ENCODE peak calls at places on chromosomes 7 and 10, in eight cellular contexts. U is heart right ventricle, S is A673, O is ascending aorta, J is adipocyte, R is body of pancreas, N is kidney, D is fibroblast of lung. C is an unnamed sample. For H3K36me3, the result is how much of the 10 kb centered on the place peaks cover.

GRCh38 chr10:52649471-52649870 is 123.1 kb downstream of the MBL2 start:
- DNase-seq in U (no peak), O (no peak), S (no peak), R (no peak), J (no peak), D (no peak), N (no peak), C (no peak)

GRCh38 chr10:46090258-46090812 is 44.3 kb upstream of the MSMB start:
- DNase-seq in S (no peak), O (no peak), D (no peak), N (no peak), J (no peak), U (no peak), R (no peak), C (no peak)

GRCh38 chr10:17001961-17002749 is 127.5 kb downstream of the CUBN start:
- DNase-seq in R (peak), O (no peak), D (peak), N (no peak), S (no peak), U (peak), J (peak), C (no peak)

GRCh38 chr7:91383186-91383585 is 119.0 kb downstream of the FZD1 start:
- DNase-seq in S (peak), O (no peak), U (no peak), D (peak), J (peak), N (no peak), R (no peak), C (no peak)

GRCh38 chr10:61832866-61833481 is 68.5 kb upstream of the ARID5B start:
- DNase-seq in N (no peak), D (peak), U (no peak), J (peak), O (no peak), R (no peak), S (no peak), C (no peak)

GRCh38 chr7:139695616-139696015 is 82.2 kb downstream of the HIPK2 start:
- DNase-seq in U (no peak), S (no peak), D (peak), O (no peak), R (no peak), J (peak), N (no peak), C (no peak)

GRCh38 chr10:12503311-12503710 is 154.0 kb downstream of the CAMK1D start:
- DNase-seq in S (no peak), O (no peak), U (no peak), D (no peak), J (no peak), R (no peak), N (peak), C (no peak)

GRCh38 chr10:77835669-77836086 is 90.9 kb downstream of the DLG5 start:
- DNase-seq in J (no peak), R (peak), D (peak), N (peak), S (peak), O (no peak), U (peak), C (no peak)

GRCh38 chr10:11379771-11380170 is 231.7 kb downstream of the USP6NL start:
- DNase-seq in J (no peak), N (no peak), O (no peak), S (no peak), R (no peak), U (no peak), D (no peak), C (no peak)

GRCh38 chr10:28532223-28532508 is 752 bp upstream of the WAC start:
- DNase-seq in D (peak), N (no peak), U (no peak), R (no peak), J (peak), S (peak), O (no peak), C (no peak)

GRCh38 chr10:28533315-28533564 is 322 bp downstream of the WAC start:
- DNase-seq in J (no peak), N (no peak), D (no peak), O (no peak), S (no peak), U (no peak), R (no peak), C (no peak)

GRCh38 chr10:28532509-28533314 is at the start of gene WAC:
- DNase-seq in J (peak), U (peak), R (peak), S (peak), D (peak), N (peak), O (peak), C (peak)

GRCh38 chr10:28533571-28534304 is 820 bp downstream of the WAC start:
- DNase-seq in J (peak), N (peak), R (peak), U (peak), D (peak), O (peak), S (peak), C (peak)

DNA sequence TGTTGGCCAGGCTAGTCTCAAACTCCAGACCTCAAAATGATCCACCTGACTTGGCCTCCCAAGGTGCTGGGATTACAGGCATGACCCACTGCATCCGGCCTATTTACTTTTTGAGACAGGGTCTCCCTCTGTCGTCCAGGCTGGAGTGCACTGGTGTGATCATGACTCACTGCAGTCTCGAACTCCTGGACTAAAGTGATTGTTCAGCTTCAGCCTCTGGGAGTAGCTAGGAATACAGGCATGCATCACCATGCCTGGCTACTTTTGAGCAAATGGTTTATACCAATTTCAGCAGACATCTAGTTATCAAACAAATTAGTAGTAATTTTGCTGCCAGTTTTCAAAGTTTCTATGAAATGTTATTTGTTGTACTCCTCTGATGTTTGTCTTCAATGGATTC is 2.2 kb upstream of the WAC start:
- DNase-seq in D (peak), R (no peak), S (no peak), N (no peak), O (no peak), U (no peak), J (no peak), C (no peak)
- H3K4me3 ChIP-seq in D (no peak), R (no peak), S (no peak), N (peak), O (no peak), U (no peak), J (peak), C (no peak)

GRCh38 chr7:16611711-16612110 is 33.8 kb downstream of the ANKMY2 start:
- DNase-seq in S (no peak), N (no peak), U (no peak), R (no peak), J (no peak), D (no peak), O (no peak), C (no peak)

GRCh38 chr7:16604054-16604453 is 41.5 kb downstream of the ANKMY2 start:
- DNase-seq in N (no peak), D (no peak), U (no peak), S (peak), J (no peak), R (no peak), O (no peak), C (no peak)

GRCh38 chr7:16603633-16604032 is 41.9 kb downstream of the ANKMY2 start:
- DNase-seq in N (no peak), J (no peak), U (no peak), S (no peak), D (no peak), O (no peak), R (peak), C (no peak)

GRCh38 chr7:16609842-16610450 is 35.6 kb downstream of the ANKMY2 start:
- DNase-seq in O (no peak), R (no peak), U (no peak), S (no peak), D (no peak), N (no peak), J (no peak), C (no peak)

GRCh38 chr7:16606704-16607103 is 38.9 kb downstream of the ANKMY2 start:
- DNase-seq in N (no peak), O (no peak), J (no peak), D (no peak), R (no peak), U (no peak), S (no peak), C (no peak)
- H3K36me3 ChIP-seq in N (under half), O (under half), J (half or more), D (under half), R (under half), U (under half), S (under half), C (under half)

GRCh38 chr10:51075802-51076201 is 1.5 kb downstream of the PRKG1 start:
- DNase-seq in U (no peak), D (no peak), N (no peak), J (no peak), S (no peak), O (no peak), R (no peak), C (no peak)
- H3K4me3 ChIP-seq in U (peak), D (peak), N (peak), J (peak), S (no peak), O (peak), R (no peak), C (no peak)

GRCh38 chr7:150372271-150373048 is 3.8 kb downstream of the REPIN1 start:
- DNase-seq in O (no peak), S (no peak), R (no peak), D (no peak), J (no peak), U (no peak), N (peak), C (peak)
- H3K36me3 ChIP-seq in O (under half), S (under half), R (under half), D (under half), J (under half), U (under half), N (under half), C (under half)

DNA sequence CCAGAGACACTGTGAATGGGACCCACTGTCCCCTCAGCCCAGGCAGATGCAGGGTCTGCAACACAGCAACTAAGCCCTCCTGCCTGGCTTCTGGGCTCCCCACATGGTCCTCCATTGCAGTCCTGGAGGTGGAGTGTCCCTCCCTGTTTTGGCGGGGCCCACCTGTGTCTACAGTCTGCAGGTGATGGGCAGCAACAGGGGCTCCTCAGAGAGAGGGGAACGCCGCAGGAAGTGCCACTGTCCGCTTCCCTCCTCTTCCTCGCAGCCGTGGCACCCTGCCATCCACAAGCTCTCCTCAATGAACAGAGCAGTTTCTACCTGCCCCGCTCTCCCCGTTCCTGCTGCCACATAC is 9.3 kb downstream of the CAMK2G start:
- DNase-seq in R (no peak), N (no peak), O (no peak), U (no peak), D (no peak), S (no peak), J (no peak), C (no peak)
- H3K4me3 ChIP-seq in R (no peak), N (no peak), O (no peak), U (no peak), D (no peak), S (no peak), J (no peak), C (no peak)

DNA sequence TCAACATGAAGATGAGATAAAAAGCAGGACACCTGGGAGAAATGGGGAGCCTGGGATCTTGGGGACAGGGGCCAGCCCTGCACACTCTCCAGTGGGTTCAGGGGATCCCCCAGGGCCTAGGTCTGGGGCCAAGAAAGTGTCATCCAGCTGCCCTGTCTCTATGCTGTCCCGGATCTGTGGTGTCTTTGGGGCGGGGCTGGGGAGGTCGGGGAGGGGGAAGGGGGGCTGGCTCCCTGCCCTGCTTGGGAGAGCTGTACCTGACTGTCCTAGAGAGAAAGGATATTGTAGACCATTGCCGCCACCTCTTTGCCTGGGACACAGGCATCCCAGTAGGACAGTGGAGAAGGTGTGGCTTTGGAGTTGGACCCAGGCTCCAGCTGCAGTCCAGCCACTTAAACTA is 7.0 kb upstream of the SPACDR start:
- DNase-seq in O (no peak), N (no peak), S (no peak), U (no peak), D (no peak), J (no peak), R (no peak), C (peak)
- H3K36me3 ChIP-seq in O (under half), N (under half), S (under half), U (under half), D (under half), J (under half), R (under half), C (under half)

DNA sequence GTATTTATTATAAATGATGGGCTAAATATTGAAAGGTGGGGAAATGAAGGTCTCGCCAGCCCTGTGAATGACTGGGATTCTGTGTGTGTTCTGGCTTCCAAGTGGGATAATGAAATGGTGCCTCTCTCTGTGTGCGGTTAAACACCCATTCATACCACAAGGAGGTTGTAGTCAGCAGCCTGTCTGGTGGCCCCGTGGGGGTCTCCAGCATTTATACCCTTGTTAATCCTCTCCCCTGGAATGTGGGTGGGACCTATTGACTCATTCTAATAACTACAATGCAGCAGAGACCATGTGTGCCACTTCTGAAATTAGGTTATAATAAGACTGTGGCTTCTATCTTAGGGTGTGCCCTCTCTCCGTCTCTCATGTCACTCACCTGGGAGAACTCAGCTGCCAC is 106.6 kb downstream of the GALNT17 start:
- DNase-seq in J (no peak), O (no peak), U (no peak), D (no peak), R (no peak), N (no peak), S (no peak), C (no peak)
- H3K4me3 ChIP-seq in J (no peak), O (no peak), U (no peak), D (no peak), R (no peak), N (no peak), S (no peak), C (no peak)

C was measured in H7.